ENCODE peak calls at places on chromosomes 13 and 19, in four cellular contexts. One of them, this sample, is unnamed.

GRCh38 chr13:35566340-35566739 is 89.9 kb upstream of the MAB21L1 start:
- DNase-seq in cardiac fibroblast: peak
- DNase-seq in prostate gland: no peak
- DNase-seq in breast epithelium: no peak
- DNase-seq in this sample: no peak

GRCh38 chr19:18290250-18291018 is 9.0 kb upstream of the JUND start:
- DNase-seq in prostate gland: no peak
- DNase-seq in breast epithelium: no peak
- DNase-seq in cardiac fibroblast: peak
- DNase-seq in this sample: no peak

GRCh38 chr19:45455707-45456499 is 11.9 kb upstream of the FOSB start:
- DNase-seq in prostate gland: peak
- DNase-seq in breast epithelium: peak
- DNase-seq in cardiac fibroblast: peak
- DNase-seq in this sample: peak

GRCh38 chr13:36345438-36346221 is 564 bp downstream of the SPART start:
- DNase-seq in cardiac fibroblast: peak
- DNase-seq in prostate gland: peak
- DNase-seq in breast epithelium: no peak
- DNase-seq in this sample: peak

GRCh38 chr13:27264648-27265047 is 6.0 kb upstream of the RASL11A start:
- DNase-seq in cardiac fibroblast: no peak
- DNase-seq in prostate gland: no peak
- DNase-seq in breast epithelium: no peak
- DNase-seq in this sample: no peak

GRCh38 chr13:39148513-39148961 is 110.3 kb downstream of the NHLRC3 start:
- DNase-seq in cardiac fibroblast: peak
- DNase-seq in prostate gland: no peak
- DNase-seq in breast epithelium: no peak
- DNase-seq in this sample: no peak

GRCh38 chr13:33633701-33634525 is 184.0 kb upstream of the RFC3 start:
- DNase-seq in prostate gland: no peak
- DNase-seq in breast epithelium: no peak
- DNase-seq in cardiac fibroblast: peak
- DNase-seq in this sample: no peak

GRCh38 chr19:49331616-49332055 is 3.6 kb upstream of the CD37 start:
- DNase-seq in breast epithelium: no peak
- DNase-seq in prostate gland: no peak
- DNase-seq in cardiac fibroblast: peak
- DNase-seq in this sample: no peak

GRCh38 chr19:13906525-13906904 is 514 bp downstream of the CC2D1A start:
- DNase-seq in cardiac fibroblast: no peak
- DNase-seq in breast epithelium: no peak
- DNase-seq in prostate gland: no peak
- DNase-seq in this sample: peak

GRCh38 chr19:57406516-57407123 is 4.3 kb upstream of the ZNF17 start:
- DNase-seq in breast epithelium: peak
- DNase-seq in cardiac fibroblast: peak
- DNase-seq in prostate gland: peak
- DNase-seq in this sample: peak

GRCh38 chr19:29665826-29666633 is 769 bp downstream of the PLEKHF1 start:
- DNase-seq in cardiac fibroblast: peak
- DNase-seq in breast epithelium: peak
- DNase-seq in prostate gland: no peak
- DNase-seq in this sample: no peak

GRCh38 chr13:107883561-107884175 is 331.7 kb downstream of the LIG4 start:
- DNase-seq in prostate gland: no peak
- DNase-seq in breast epithelium: no peak
- DNase-seq in cardiac fibroblast: peak
- DNase-seq in this sample: no peak

GRCh38 chr13:85841427-85841826 is 42.2 kb upstream of the SLITRK6 start:
- DNase-seq in prostate gland: no peak
- DNase-seq in breast epithelium: no peak
- DNase-seq in cardiac fibroblast: no peak
- DNase-seq in this sample: no peak

GRCh38 chr19:2394669-2395292 is 32.6 kb downstream of the TIMM13 start:
- DNase-seq in breast epithelium: no peak
- DNase-seq in prostate gland: no peak
- DNase-seq in cardiac fibroblast: no peak
- DNase-seq in this sample: no peak

GRCh38 chr13:113928701-113929627 is 44.9 kb downstream of the C13orf46 start:
- DNase-seq in breast epithelium: peak
- DNase-seq in cardiac fibroblast: peak
- DNase-seq in prostate gland: peak
- DNase-seq in this sample: peak

GRCh38 chr19:58229255-58229639 is 533 bp downstream of the ZNF544 start:
- DNase-seq in breast epithelium: no peak
- DNase-seq in prostate gland: no peak
- DNase-seq in cardiac fibroblast: peak
- DNase-seq in this sample: peak

GRCh38 chr19:33438016-33438671 is 64.6 kb downstream of the CEBPG start:
- DNase-seq in prostate gland: no peak
- DNase-seq in cardiac fibroblast: peak
- DNase-seq in breast epithelium: peak
- DNase-seq in this sample: no peak

GRCh38 chr19:40613669-40614594 is 12.8 kb downstream of the LTBP4 start:
- DNase-seq in breast epithelium: peak
- DNase-seq in prostate gland: peak
- DNase-seq in cardiac fibroblast: peak
- DNase-seq in this sample: peak

GRCh38 chr19:36225219-36225892 is 10.4 kb downstream of the ZNF146 start:
- DNase-seq in cardiac fibroblast: peak
- DNase-seq in breast epithelium: no peak
- DNase-seq in prostate gland: no peak
- DNase-seq in this sample: no peak

GRCh38 chr19:50657222-50657669 is 8.0 kb downstream of the C19orf81 start:
- DNase-seq in cardiac fibroblast: no peak
- DNase-seq in prostate gland: no peak
- DNase-seq in breast epithelium: no peak
- DNase-seq in this sample: no peak

GRCh38 chr13:42864952-42865634 is 83.7 kb downstream of the FAM216B start:
- DNase-seq in breast epithelium: no peak
- DNase-seq in cardiac fibroblast: peak
- DNase-seq in prostate gland: no peak
- DNase-seq in this sample: no peak

GRCh38 chr19:7705387-7706187 is 3.7 kb upstream of the FCER2 start:
- DNase-seq in breast epithelium: no peak
- DNase-seq in prostate gland: peak
- DNase-seq in cardiac fibroblast: no peak
- DNase-seq in this sample: no peak

GRCh38 chr13:24053505-24054251 is 106.8 kb upstream of the SPATA13 start:
- DNase-seq in cardiac fibroblast: peak
- DNase-seq in breast epithelium: peak
- DNase-seq in prostate gland: peak
- DNase-seq in this sample: no peak

GRCh38 chr19:30781519-30781918 is 409.3 kb downstream of the ZNF536 start:
- DNase-seq in prostate gland: no peak
- DNase-seq in cardiac fibroblast: no peak
- DNase-seq in breast epithelium: no peak
- DNase-seq in this sample: peak

GRCh38 chr19:4859697-4860096 is 7.8 kb downstream of the PLIN3 start:
- DNase-seq in cardiac fibroblast: no peak
- DNase-seq in prostate gland: no peak
- DNase-seq in breast epithelium: no peak
- DNase-seq in this sample: no peak

GRCh38 chr19:46021531-46022041 is 1.3 kb downstream of the PGLYRP1 start:
- DNase-seq in breast epithelium: no peak
- DNase-seq in cardiac fibroblast: no peak
- DNase-seq in prostate gland: peak
- DNase-seq in this sample: no peak

GRCh38 chr13:84358601-84359000 is 476.3 kb upstream of the SLITRK1 start:
- DNase-seq in prostate gland: no peak
- DNase-seq in breast epithelium: no peak
- DNase-seq in cardiac fibroblast: peak
- DNase-seq in this sample: no peak

GRCh38 chr19:10260141-10260584 is 8.1 kb downstream of the MRPL4 start:
- DNase-seq in cardiac fibroblast: no peak
- DNase-seq in breast epithelium: no peak
- DNase-seq in prostate gland: no peak
- DNase-seq in this sample: peak

GRCh38 chr19:18322318-18322758 is 538 bp downstream of the LSM4 start:
- DNase-seq in cardiac fibroblast: peak
- DNase-seq in breast epithelium: no peak
- DNase-seq in prostate gland: no peak
- DNase-seq in this sample: no peak

GRCh38 chr13:67574320-67575233 is 344.4 kb upstream of the PCDH9 start:
- DNase-seq in breast epithelium: no peak
- DNase-seq in prostate gland: no peak
- DNase-seq in cardiac fibroblast: peak
- DNase-seq in this sample: no peak

GRCh38 chr19:56566904-56567273 is 379 bp upstream of the ZNF470 start:
- DNase-seq in breast epithelium: peak
- DNase-seq in prostate gland: peak
- DNase-seq in cardiac fibroblast: peak
- DNase-seq in this sample: peak

GRCh38 chr19:4972509-4973230 is 3.8 kb downstream of the KDM4B start:
- DNase-seq in cardiac fibroblast: peak
- DNase-seq in prostate gland: no peak
- DNase-seq in breast epithelium: no peak
- DNase-seq in this sample: no peak

GRCh38 chr19:48135411-48135810 is 24.8 kb upstream of the PLA2G4C start:
- DNase-seq in breast epithelium: no peak
- DNase-seq in cardiac fibroblast: no peak
- DNase-seq in prostate gland: no peak
- DNase-seq in this sample: no peak

GRCh38 chr13:101565327-101565726 is 112.9 kb downstream of the ITGBL1 start:
- DNase-seq in breast epithelium: no peak
- DNase-seq in prostate gland: no peak
- DNase-seq in cardiac fibroblast: no peak
- DNase-seq in this sample: no peak

GRCh38 chr19:12496480-12496879 is 11.9 kb upstream of the ZNF709 start:
- DNase-seq in breast epithelium: no peak
- DNase-seq in prostate gland: no peak
- DNase-seq in cardiac fibroblast: no peak
- DNase-seq in this sample: no peak

This sample was measured in upper lobe of left lung.